ENCODE peak calls at places on chromosomes 13 and 19, in seven cellular contexts. Q, X, A, B, H, D and U are unnamed samples.

GRCh38 chr13:99984134-99984462 is 2.5 kb downstream of the ZIC2 start:
- DNase-seq in Q (no peak), H (no peak), X (no peak), B (no peak), D (no peak), A (no peak), U (peak; percentile 55)

GRCh38 chr19:49555600-49556411 is 24.6 kb downstream of the NOSIP start:
- DNase-seq in A (peak; percentile 64), D (no peak), X (peak; percentile 66), B (peak; percentile 98), H (peak; percentile 89), Q (no peak), U (peak; percentile 96)

GRCh38 chr13:102678339-102679122 is 16.3 kb downstream of the METTL21C start:
- DNase-seq in B (no peak), A (no peak), D (no peak), X (no peak), H (no peak), Q (no peak), U (no peak)

GRCh38 chr13:98173431-98173921 is 3.6 kb downstream of the RNF113B start:
- DNase-seq in H (no peak), Q (peak; percentile 65), B (no peak), D (peak; percentile 95), X (no peak), A (peak; percentile 23), U (no peak)

GRCh38 chr13:43489168-43489730 is 297.5 kb downstream of the ENOX1 start:
- DNase-seq in X (no peak), A (peak; percentile 6), B (no peak), H (no peak), Q (no peak), D (no peak), U (no peak)

GRCh38 chr19:5774921-5775320 is 9.6 kb downstream of the PRR22 start:
- DNase-seq in H (no peak), A (no peak), B (no peak), Q (no peak), D (no peak), X (no peak), U (no peak)

GRCh38 chr13:84121456-84121855 is 239.2 kb upstream of the SLITRK1 start:
- DNase-seq in H (no peak), Q (no peak), X (no peak), B (no peak), A (peak; percentile 3), D (no peak), U (peak; percentile 33)

GRCh38 chr13:42899266-42899665 is 92.8 kb downstream of the EPSTI1 start:
- DNase-seq in H (no peak), D (no peak), A (no peak), X (no peak), B (no peak), Q (no peak), U (no peak)

GRCh38 chr13:113905018-113905417 is 41.1 kb upstream of the GAS6 start:
- DNase-seq in H (no peak), B (no peak), D (no peak), Q (no peak), A (no peak), X (no peak), U (no peak)

GRCh38 chr13:40438999-40439797 is 227.2 kb downstream of the FOXO1 start:
- DNase-seq in Q (no peak), H (peak; percentile 54), B (no peak), X (no peak), A (peak; percentile 32), D (no peak), U (no peak)

GRCh38 chr19:29259153-29259552 is 46.2 kb upstream of the UQCRFS1 start:
- DNase-seq in A (no peak), Q (no peak), H (no peak), X (no peak), D (no peak), B (peak; percentile 40), U (no peak)

GRCh38 chr19:51086153-51086850 is 3.6 kb upstream of the KLK14 start:
- DNase-seq in B (no peak), A (no peak), X (no peak), H (no peak), Q (no peak), D (no peak), U (no peak)

GRCh38 chr13:87810920-87811344 is 139.8 kb downstream of the SLITRK5 start:
- DNase-seq in Q (no peak), X (no peak), B (no peak), A (no peak), H (no peak), D (no peak), U (no peak)

GRCh38 chr19:58519087-58519354 is 589 bp downstream of the ZBTB45 start:
- DNase-seq in B (peak; percentile 69), X (peak; percentile 23), A (peak; percentile 90), Q (peak; percentile 66), D (no peak), H (peak; percentile 70), U (peak; percentile 91)

DNA sequence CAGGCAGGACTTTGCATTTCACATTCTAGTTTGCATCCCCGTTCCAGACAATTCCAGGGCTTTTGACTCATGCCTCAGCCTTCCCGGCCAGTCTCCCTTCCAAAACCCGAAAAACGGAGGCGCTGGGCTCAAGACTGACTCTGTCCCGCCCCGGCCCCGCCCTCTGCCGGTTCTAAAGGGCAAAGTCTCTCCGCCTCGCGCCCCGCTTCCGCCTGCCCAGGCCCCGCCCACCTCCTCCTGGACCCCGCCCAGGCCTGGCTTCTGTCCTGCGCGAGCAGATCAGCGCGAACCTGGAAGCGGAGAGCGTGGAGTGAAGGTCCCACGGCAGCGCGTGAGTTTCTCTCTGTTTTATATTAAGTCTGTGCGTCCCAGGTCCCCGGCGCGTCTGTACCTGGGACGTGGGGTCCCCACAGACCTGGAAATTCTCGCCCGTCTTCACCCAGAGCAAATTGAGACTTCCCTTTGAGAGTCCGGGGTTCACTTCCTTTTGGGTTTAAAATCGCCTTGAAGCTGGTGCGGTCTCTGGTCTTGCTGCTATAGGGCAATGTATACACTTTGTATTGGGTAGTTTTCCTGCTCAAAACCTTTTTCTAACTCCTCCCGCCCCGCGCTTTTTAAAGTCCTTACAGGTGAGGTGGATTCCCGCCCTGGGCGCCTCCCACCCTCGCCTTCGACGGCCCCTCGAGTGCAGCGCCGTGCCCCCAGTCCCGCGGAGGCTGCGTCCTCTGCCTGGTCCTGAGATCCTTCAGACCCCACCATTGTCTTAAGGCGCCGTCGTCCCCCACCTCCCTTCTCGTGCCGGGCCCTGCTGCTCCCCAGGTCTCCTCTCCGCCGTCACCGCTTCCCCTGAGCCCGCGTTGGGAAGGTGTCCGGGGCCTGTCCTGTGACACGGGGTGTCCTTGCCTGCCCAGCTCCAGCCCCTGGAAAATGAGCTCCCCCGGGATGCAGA is 31.2 kb downstream of the ZNF701 start:
- DNase-seq in Q (peak; percentile 95), X (peak; percentile 95), B (peak; percentile 93), H (peak; percentile 94), A (peak; percentile 97), D (peak; percentile 74), U (peak; percentile 89)
- H3K27ac ChIP-seq in Q (peak overlapping the region; percentile 71), X (peak overlapping the region; percentile 63), B (peak overlapping the region; percentile 73), H (peak overlapping the region; percentile 84), A (peak overlapping the region; percentile 86), D (peak overlapping the region; percentile 52), U (no peak overlapping the region)

GRCh38 chr19:2247433-2248101 is 1.6 kb upstream of the AMH start:
- DNase-seq in Q (no peak), H (no peak), D (no peak), A (no peak), B (no peak), X (no peak), U (no peak)

GRCh38 chr19:2249880-2250764 is 999 bp downstream of the AMH start:
- DNase-seq in H (no peak), X (no peak), B (no peak), Q (no peak), A (no peak), D (no peak), U (no peak)

GRCh38 chr19:2246801-2247361 is 2.2 kb upstream of the AMH start:
- DNase-seq in H (no peak), X (no peak), Q (peak; percentile 72), A (no peak), D (no peak), B (no peak), U (no peak)

GRCh38 chr19:2249010-2249866 is at the start of gene AMH:
- DNase-seq in X (no peak), B (no peak), A (no peak), H (no peak), Q (no peak), D (no peak), U (no peak)

DNA sequence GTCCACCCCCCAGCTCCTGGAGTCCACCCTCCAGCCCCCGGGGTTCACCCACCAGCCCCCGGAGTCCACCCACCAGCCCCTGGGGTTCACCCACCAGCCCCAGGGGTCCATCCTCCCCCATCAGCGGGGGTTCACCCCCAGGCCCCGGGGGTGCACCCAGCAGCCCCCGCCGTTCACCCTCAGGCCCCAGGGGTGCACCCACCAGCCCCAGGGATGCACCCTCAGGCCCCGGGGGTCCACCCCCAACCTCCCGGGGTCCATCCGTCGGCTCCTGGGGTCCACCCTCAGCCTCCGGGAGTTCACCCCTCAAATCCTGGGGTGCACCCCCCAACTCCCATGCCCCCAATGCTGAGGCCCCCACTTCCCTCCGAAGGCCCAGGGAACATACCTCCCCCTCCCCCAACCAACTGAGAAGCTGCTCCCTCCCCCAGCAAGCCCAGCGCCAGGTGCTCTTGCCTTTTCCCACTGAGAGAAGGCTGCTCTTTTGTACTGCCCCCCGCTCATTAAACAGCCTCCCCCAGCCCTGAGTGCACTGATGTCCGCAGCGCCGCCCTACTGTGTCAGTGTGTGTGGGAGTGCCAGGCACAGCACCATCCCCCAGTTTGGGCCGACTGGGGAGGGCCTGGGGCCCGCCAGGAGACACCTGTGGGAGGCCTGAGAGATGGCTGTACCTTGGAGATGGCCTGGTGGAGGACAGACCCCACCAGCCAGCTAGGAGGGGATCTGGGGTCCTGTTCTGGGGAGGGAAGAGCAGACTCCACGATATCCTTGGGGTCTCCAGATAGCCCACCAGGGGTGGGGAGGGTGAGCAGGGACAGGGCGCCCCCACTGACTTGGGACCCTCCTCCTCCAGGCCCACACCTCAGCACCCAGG is 750 bp upstream of the AMH start:
- DNase-seq in X (no peak), H (no peak), D (no peak), B (no peak), Q (no peak), A (no peak), U (no peak)
- H3K27ac ChIP-seq in X (no peak overlapping the region), H (no peak overlapping the region), D (no peak overlapping the region), B (no peak overlapping the region), Q (no peak overlapping the region), A (no peak overlapping the region), U (no peak overlapping the region)

DNA sequence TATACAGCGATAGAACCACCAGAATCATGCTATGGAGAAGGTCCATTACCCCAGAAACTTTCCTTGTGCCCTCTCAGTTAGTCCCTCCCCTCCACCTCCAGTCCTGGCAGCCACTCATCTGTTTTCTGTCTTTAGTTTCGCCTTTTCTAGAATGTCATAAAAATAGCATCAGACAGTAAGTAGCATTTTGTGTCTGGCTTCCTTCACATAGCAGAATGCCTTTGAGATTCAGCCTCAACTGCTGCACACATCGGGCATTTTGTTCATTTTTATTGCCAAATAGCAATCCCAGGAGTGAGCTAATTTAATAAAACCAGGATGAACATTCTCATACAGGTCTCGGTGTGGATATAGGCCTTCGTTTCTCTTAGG is 110.4 kb downstream of the COL4A2 start:
- DNase-seq in D (no peak), Q (no peak), B (no peak), X (no peak), A (no peak), H (no peak), U (no peak)
- H3K27ac ChIP-seq in D (no peak overlapping the region), Q (peak overlapping the region; percentile 93), B (no peak overlapping the region), X (no peak overlapping the region), A (peak overlapping the region; percentile 70), H (peak overlapping the region; percentile 17), U (no peak overlapping the region)

DNA sequence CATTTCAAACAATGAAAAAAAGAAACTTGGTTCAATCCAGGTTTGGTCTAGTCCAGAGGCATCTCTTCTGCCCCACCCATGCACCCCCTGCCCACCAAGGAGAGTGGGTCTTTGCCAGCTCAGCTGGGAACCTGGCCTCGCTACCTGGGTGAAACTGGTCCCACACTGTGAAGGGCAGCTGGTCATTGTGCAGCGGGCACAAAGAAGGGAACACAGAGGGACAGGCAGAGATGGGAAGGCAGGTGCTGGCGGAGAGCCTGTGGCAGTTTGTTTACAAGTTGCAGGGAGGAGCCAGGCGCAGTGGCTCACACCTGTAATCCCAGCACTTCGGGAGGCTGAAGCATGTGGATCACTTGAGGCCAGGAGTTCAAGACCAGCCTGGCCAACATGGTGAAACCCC is 50.1 kb downstream of the CPAMD8 start:
- DNase-seq in D (no peak), A (no peak), H (no peak), X (no peak), Q (no peak), B (no peak), U (no peak)
- H3K27ac ChIP-seq in D (no peak overlapping the region), A (no peak overlapping the region), H (no peak overlapping the region), X (no peak overlapping the region), Q (no peak overlapping the region), B (no peak overlapping the region), U (no peak overlapping the region)